ENCODE peak calls at places on chromosomes 16 and 17, in seven cellular contexts. One of them, this sample, is unnamed.

GRCh38 chr17:4533522-4534502 is 21.4 kb downstream of the MYBBP1A start:
- DNase-seq in cardiac muscle cell: no peak
- DNase-seq in NCI-H2081: no peak
- DNase-seq in HT-29: peak
- DNase-seq in epithelial cell of esophagus: no peak
- DNase-seq in AG20443: no peak
- DNase-seq in EH: no peak
- DNase-seq in this sample: no peak

GRCh38 chr16:64412578-64413280 is 709.1 kb downstream of the CDH11 start:
- DNase-seq in cardiac muscle cell: peak
- DNase-seq in AG20443: peak
- DNase-seq in NCI-H2081: no peak
- DNase-seq in epithelial cell of esophagus: peak
- DNase-seq in HT-29: no peak
- DNase-seq in EH: peak
- DNase-seq in this sample: no peak

GRCh38 chr17:60863892-60864673 is 186.4 kb downstream of the BCAS3 start:
- DNase-seq in HT-29: no peak
- DNase-seq in AG20443: no peak
- DNase-seq in epithelial cell of esophagus: no peak
- DNase-seq in EH: peak
- DNase-seq in cardiac muscle cell: peak
- DNase-seq in NCI-H2081: no peak
- DNase-seq in this sample: no peak

GRCh38 chr17:55435408-55435807 is 13.8 kb upstream of the MMD start:
- DNase-seq in HT-29: no peak
- DNase-seq in epithelial cell of esophagus: no peak
- DNase-seq in EH: no peak
- DNase-seq in AG20443: no peak
- DNase-seq in cardiac muscle cell: no peak
- DNase-seq in NCI-H2081: no peak
- DNase-seq in this sample: no peak

GRCh38 chr17:82028246-82028645 is 3.2 kb upstream of the RAC3 start:
- DNase-seq in AG20443: no peak
- DNase-seq in NCI-H2081: no peak
- DNase-seq in cardiac muscle cell: no peak
- DNase-seq in EH: no peak
- DNase-seq in epithelial cell of esophagus: no peak
- DNase-seq in HT-29: no peak
- DNase-seq in this sample: no peak

GRCh38 chr16:86448306-86448705 is 62.0 kb upstream of the FOXF1 start:
- DNase-seq in cardiac muscle cell: no peak
- DNase-seq in AG20443: no peak
- DNase-seq in EH: peak
- DNase-seq in NCI-H2081: no peak
- DNase-seq in HT-29: no peak
- DNase-seq in epithelial cell of esophagus: no peak
- DNase-seq in this sample: no peak

GRCh38 chr17:75325348-75325747 is 36.1 kb upstream of the SLC25A19 start:
- DNase-seq in AG20443: no peak
- DNase-seq in EH: no peak
- DNase-seq in HT-29: no peak
- DNase-seq in NCI-H2081: no peak
- DNase-seq in cardiac muscle cell: no peak
- DNase-seq in epithelial cell of esophagus: no peak
- DNase-seq in this sample: no peak

GRCh38 chr17:65463242-65463641 is 98.2 kb downstream of the AXIN2 start:
- DNase-seq in HT-29: no peak
- DNase-seq in AG20443: no peak
- DNase-seq in cardiac muscle cell: peak
- DNase-seq in NCI-H2081: no peak
- DNase-seq in epithelial cell of esophagus: peak
- DNase-seq in EH: peak
- DNase-seq in this sample: no peak

GRCh38 chr16:50167603-50168002 is 14.5 kb downstream of the TENT4B start:
- DNase-seq in EH: no peak
- DNase-seq in AG20443: no peak
- DNase-seq in NCI-H2081: no peak
- DNase-seq in HT-29: no peak
- DNase-seq in epithelial cell of esophagus: no peak
- DNase-seq in cardiac muscle cell: no peak
- DNase-seq in this sample: no peak

GRCh38 chr17:39399792-39400191 is 1.6 kb downstream of the FBXL20 start:
- DNase-seq in NCI-H2081: no peak
- DNase-seq in cardiac muscle cell: no peak
- DNase-seq in EH: no peak
- DNase-seq in AG20443: no peak
- DNase-seq in epithelial cell of esophagus: no peak
- DNase-seq in HT-29: no peak
- DNase-seq in this sample: no peak

GRCh38 chr17:7308625-7309433 is 1.4 kb downstream of the EIF5A start:
- DNase-seq in epithelial cell of esophagus: peak
- DNase-seq in cardiac muscle cell: peak
- DNase-seq in HT-29: peak
- DNase-seq in AG20443: peak
- DNase-seq in NCI-H2081: peak
- DNase-seq in EH: peak
- DNase-seq in this sample: peak

GRCh38 chr17:3917391-3917931 is 1.2 kb upstream of the P2RX1 start:
- DNase-seq in HT-29: no peak
- DNase-seq in EH: peak
- DNase-seq in AG20443: peak
- DNase-seq in epithelial cell of esophagus: no peak
- DNase-seq in NCI-H2081: no peak
- DNase-seq in cardiac muscle cell: peak
- DNase-seq in this sample: no peak

GRCh38 chr17:63425478-63425877 is 20.6 kb downstream of the CYB561 start:
- DNase-seq in NCI-H2081: peak
- DNase-seq in cardiac muscle cell: peak
- DNase-seq in AG20443: peak
- DNase-seq in epithelial cell of esophagus: peak
- DNase-seq in EH: peak
- DNase-seq in HT-29: peak
- DNase-seq in this sample: peak

GRCh38 chr16:77569406-77569805 is 134.6 kb upstream of the ADAMTS18 start:
- DNase-seq in HT-29: no peak
- DNase-seq in EH: no peak
- DNase-seq in epithelial cell of esophagus: no peak
- DNase-seq in AG20443: no peak
- DNase-seq in NCI-H2081: no peak
- DNase-seq in cardiac muscle cell: no peak
- DNase-seq in this sample: no peak

GRCh38 chr17:73340093-73340596 is 28.3 kb upstream of the CDC42EP4 start:
- DNase-seq in EH: peak
- DNase-seq in epithelial cell of esophagus: peak
- DNase-seq in cardiac muscle cell: peak
- DNase-seq in NCI-H2081: no peak
- DNase-seq in AG20443: peak
- DNase-seq in HT-29: peak
- DNase-seq in this sample: no peak

GRCh38 chr16:50878966-50879615 is 137.2 kb downstream of the CYLD start:
- DNase-seq in cardiac muscle cell: no peak
- DNase-seq in AG20443: no peak
- DNase-seq in epithelial cell of esophagus: no peak
- DNase-seq in NCI-H2081: no peak
- DNase-seq in HT-29: no peak
- DNase-seq in EH: no peak
- DNase-seq in this sample: no peak

GRCh38 chr16:74291577-74292208 is 4.9 kb upstream of the PSMD7 start:
- DNase-seq in AG20443: no peak
- DNase-seq in HT-29: no peak
- DNase-seq in EH: peak
- DNase-seq in cardiac muscle cell: no peak
- DNase-seq in epithelial cell of esophagus: peak
- DNase-seq in NCI-H2081: no peak
- DNase-seq in this sample: no peak

GRCh38 chr16:8120001-8120400 is 470.3 kb downstream of the TMEM114 start:
- DNase-seq in epithelial cell of esophagus: no peak
- DNase-seq in cardiac muscle cell: no peak
- DNase-seq in EH: no peak
- DNase-seq in NCI-H2081: no peak
- DNase-seq in AG20443: no peak
- DNase-seq in HT-29: no peak
- DNase-seq in this sample: no peak

GRCh38 chr17:67244621-67245072 is 349 bp downstream of the HELZ start:
- DNase-seq in cardiac muscle cell: no peak
- DNase-seq in EH: no peak
- DNase-seq in epithelial cell of esophagus: no peak
- DNase-seq in HT-29: no peak
- DNase-seq in AG20443: no peak
- DNase-seq in NCI-H2081: no peak
- DNase-seq in this sample: no peak

GRCh38 chr17:73003487-73003886 is 89.0 kb downstream of the SLC39A11 start:
- DNase-seq in NCI-H2081: no peak
- DNase-seq in cardiac muscle cell: no peak
- DNase-seq in AG20443: no peak
- DNase-seq in epithelial cell of esophagus: peak
- DNase-seq in EH: no peak
- DNase-seq in HT-29: peak
- DNase-seq in this sample: no peak

GRCh38 chr16:84194018-84194417 is 3.1 kb downstream of the ADAD2 start:
- DNase-seq in NCI-H2081: no peak
- DNase-seq in cardiac muscle cell: no peak
- DNase-seq in EH: no peak
- DNase-seq in epithelial cell of esophagus: no peak
- DNase-seq in HT-29: no peak
- DNase-seq in AG20443: no peak
- DNase-seq in this sample: no peak

GRCh38 chr17:40497704-40498103 is 3.7 kb downstream of the TNS4 start:
- DNase-seq in epithelial cell of esophagus: peak
- DNase-seq in AG20443: peak
- DNase-seq in cardiac muscle cell: no peak
- DNase-seq in HT-29: no peak
- DNase-seq in NCI-H2081: no peak
- DNase-seq in EH: peak
- DNase-seq in this sample: no peak

GRCh38 chr17:63774141-63774981 is at the start of gene DDX42:
- DNase-seq in EH: peak
- DNase-seq in NCI-H2081: peak
- DNase-seq in AG20443: peak
- DNase-seq in cardiac muscle cell: peak
- DNase-seq in HT-29: peak
- DNase-seq in epithelial cell of esophagus: peak
- DNase-seq in this sample: no peak

GRCh38 chr16:79613009-79613408 is 12.5 kb upstream of the MAF start:
- DNase-seq in epithelial cell of esophagus: peak
- DNase-seq in AG20443: no peak
- DNase-seq in cardiac muscle cell: peak
- DNase-seq in NCI-H2081: no peak
- DNase-seq in HT-29: no peak
- DNase-seq in EH: no peak
- DNase-seq in this sample: no peak

GRCh38 chr17:5758651-5759050 is 174.3 kb upstream of the NLRP1 start:
- DNase-seq in EH: peak
- DNase-seq in AG20443: no peak
- DNase-seq in cardiac muscle cell: peak
- DNase-seq in HT-29: peak
- DNase-seq in NCI-H2081: no peak
- DNase-seq in epithelial cell of esophagus: peak
- DNase-seq in this sample: no peak

GRCh38 chr16:54418903-54419302 is 132.3 kb upstream of the IRX3 start:
- DNase-seq in cardiac muscle cell: no peak
- DNase-seq in HT-29: no peak
- DNase-seq in epithelial cell of esophagus: no peak
- DNase-seq in AG20443: no peak
- DNase-seq in EH: no peak
- DNase-seq in NCI-H2081: no peak
- DNase-seq in this sample: no peak

GRCh38 chr16:53504665-53505064 is 1.7 kb upstream of the AKTIP start:
- DNase-seq in HT-29: no peak
- DNase-seq in cardiac muscle cell: peak
- DNase-seq in AG20443: no peak
- DNase-seq in EH: peak
- DNase-seq in NCI-H2081: no peak
- DNase-seq in epithelial cell of esophagus: peak
- DNase-seq in this sample: no peak

GRCh38 chr16:6656760-6657159 is 675.9 kb upstream of the RBFOX1 start:
- DNase-seq in cardiac muscle cell: no peak
- DNase-seq in HT-29: no peak
- DNase-seq in NCI-H2081: no peak
- DNase-seq in EH: no peak
- DNase-seq in epithelial cell of esophagus: no peak
- DNase-seq in AG20443: no peak
- DNase-seq in this sample: no peak

GRCh38 chr17:17300624-17301568 is 2.3 kb upstream of the NT5M start:
- DNase-seq in epithelial cell of esophagus: peak
- DNase-seq in NCI-H2081: no peak
- DNase-seq in AG20443: peak
- DNase-seq in HT-29: peak
- DNase-seq in cardiac muscle cell: peak
- DNase-seq in EH: peak
- DNase-seq in this sample: no peak

GRCh38 chr16:14286381-14287230 is 215.5 kb downstream of the MRTFB start:
- DNase-seq in HT-29: peak
- DNase-seq in cardiac muscle cell: no peak
- DNase-seq in AG20443: peak
- DNase-seq in epithelial cell of esophagus: no peak
- DNase-seq in EH: no peak
- DNase-seq in NCI-H2081: no peak
- DNase-seq in this sample: no peak

GRCh38 chr17:20930065-20930760 is 112.6 kb downstream of the USP22 start:
- DNase-seq in HT-29: no peak
- DNase-seq in NCI-H2081: no peak
- DNase-seq in AG20443: peak
- DNase-seq in EH: peak
- DNase-seq in cardiac muscle cell: no peak
- DNase-seq in epithelial cell of esophagus: no peak
- DNase-seq in this sample: no peak

GRCh38 chr17:82598256-82599011 is 49.8 kb downstream of the WDR45B start:
- DNase-seq in HT-29: no peak
- DNase-seq in cardiac muscle cell: peak
- DNase-seq in NCI-H2081: no peak
- DNase-seq in EH: peak
- DNase-seq in epithelial cell of esophagus: peak
- DNase-seq in AG20443: no peak
- DNase-seq in this sample: no peak

This sample was measured in NCI-H2107.